ENCODE peak calls at places on chromosomes 2 and 18, in four cellular contexts. X is NCI-H1105; H is activated CD8-positive, alpha-beta memory T cell treated with anti-CD3 and anti-CD28 coated beads for 24 hours; U is stimulated activated CD4-positive, alpha-beta T cell treated with anti-CD3 and anti-CD28 coated beads, TNF-alpha, amount 100 ng/mL, for 1 hour. T is an unnamed sample.
A peak's percentile ranks its signal among the peaks of the same experiment; 100 is the strongest.

GRCh38 chr2:118723394-118723793 is 124.1 kb downstream of the EN1 start:
- DNase-seq in X (no peak), H (no peak), U (no peak), T (no peak)

GRCh38 chr2:239470151-239470900 is 69.5 kb upstream of the HDAC4 start:
- DNase-seq in X (no peak), H (no peak), U (no peak), T (no peak)

GRCh38 chr2:98460573-98461560 is 16.2 kb downstream of the INPP4A start:
- DNase-seq in X (no peak), H (peak; percentile 84), U (no peak), T (no peak)

GRCh38 chr2:180776924-180777323 is 203.5 kb upstream of the UBE2E3 start:
- DNase-seq in X (no peak), H (no peak), U (no peak), T (peak; percentile 34)

GRCh38 chr2:217033191-217033590 is 173.3 kb upstream of the TNP1 start:
- DNase-seq in X (no peak), H (no peak), U (no peak), T (no peak)

GRCh38 chr2:140893685-140894084 is 1237.1 kb downstream of the LRP1B start:
- DNase-seq in X (no peak), H (no peak), U (no peak), T (peak; percentile 93)

GRCh38 chr18:46794607-46795006 is 37.8 kb upstream of the ST8SIA5 start:
- DNase-seq in X (no peak), H (no peak), U (no peak), T (no peak)

GRCh38 chr2:214492152-214492551 is 81.3 kb downstream of the VWC2L start:
- DNase-seq in X (no peak), H (no peak), U (no peak), T (no peak)

GRCh38 chr2:238875161-238875530 is 27.3 kb downstream of the TWIST2 start:
- DNase-seq in X (no peak), H (no peak), U (no peak), T (no peak)

GRCh38 chr2:145410096-145410495 is 890.2 kb upstream of the ZEB2 start:
- DNase-seq in X (no peak), H (no peak), U (no peak), T (no peak)

GRCh38 chr18:35073186-35074105 is 32.2 kb downstream of the MAPRE2 start:
- DNase-seq in X (no peak), H (no peak), U (no peak), T (peak; percentile 51)

GRCh38 chr2:26754972-26755670 is 9.0 kb upstream of the SLC35F6 start:
- DNase-seq in X (no peak), H (no peak), U (no peak), T (no peak)

GRCh38 chr2:233081232-233081730 is 21.1 kb downstream of the INPP5D start:
- DNase-seq in X (no peak), H (peak; percentile 71), U (no peak), T (no peak)

GRCh38 chr2:14543284-14543683 is 89.2 kb upstream of the LRATD1 start:
- DNase-seq in X (no peak), H (no peak), U (no peak), T (peak; percentile 54)

GRCh38 chr2:23441414-23441813 is 56.4 kb downstream of the KLHL29 start:
- DNase-seq in X (no peak), H (no peak), U (no peak), T (no peak)

GRCh38 chr18:58980991-58981390 is 116.3 kb downstream of the ZNF532 start:
- DNase-seq in X (no peak), H (no peak), U (no peak), T (no peak)

GRCh38 chr2:207332473-207333212 is 166.9 kb upstream of the KLF7 start:
- DNase-seq in X (no peak), H (no peak), U (no peak), T (peak; percentile 30)

GRCh38 chr2:109736177-109736827 is 57.8 kb upstream of the RGPD5 start:
- DNase-seq in X (peak; percentile 36), H (no peak), U (no peak), T (peak; percentile 65)

GRCh38 chr2:55252830-55253229 is 16.2 kb downstream of the MTIF2 start:
- DNase-seq in X (no peak), H (no peak), U (no peak), T (no peak)

GRCh38 chr2:23541453-23542334 is 156.7 kb downstream of the KLHL29 start:
- DNase-seq in X (peak; percentile 53), H (no peak), U (no peak), T (no peak)

GRCh38 chr18:24915547-24915946 is 436.4 kb downstream of the ZNF521 start:
- DNase-seq in X (no peak), H (no peak), U (no peak), T (peak; percentile 75)

GRCh38 chr2:46814160-46814559 is 101.4 kb downstream of the MCFD2 start:
- DNase-seq in X (no peak), H (no peak), U (no peak), T (peak; percentile 84)

GRCh38 chr2:105796131-105796638 is 51.5 kb downstream of the NCK2 start:
- DNase-seq in X (peak; percentile 31), H (peak; percentile 67), U (no peak), T (no peak)

GRCh38 chr2:151338115-151338514 is 19.3 kb upstream of the TNFAIP6 start:
- DNase-seq in X (no peak), H (no peak), U (no peak), T (no peak)

GRCh38 chr18:32847719-32848118 is 74.9 kb upstream of the KLHL14 start:
- DNase-seq in X (no peak), H (no peak), U (no peak), T (no peak)

GRCh38 chr18:39841133-39842041 is 2113.6 kb upstream of the PIK3C3 start:
- DNase-seq in X (peak; percentile 81), H (no peak), U (no peak), T (peak; percentile 50)

GRCh38 chr2:28336264-28336992 is 56.2 kb upstream of the FOSL2 start:
- DNase-seq in X (no peak), H (no peak), U (no peak), T (no peak)

GRCh38 chr2:153474407-153474806 is 4.2 kb downstream of the RPRM start:
- DNase-seq in X (no peak), H (no peak), U (no peak), T (no peak)

GRCh38 chr2:60976875-60977561 is 40.5 kb upstream of the PEX13 start:
- DNase-seq in X (no peak), H (no peak), U (no peak), T (no peak)

T was measured in IMR-90.